ENCODE peak calls at places on chromosomes 12 and 14, in four cellular contexts. C, Z, H and R are unnamed samples.
A peak's percentile ranks its signal among the peaks of the same experiment; 100 is the strongest.

GRCh38 chr14:58699656-58700055 is 61.9 kb downstream of the DACT1 start:
- DNase-seq in H (no peak), C (no peak), Z (no peak), R (no peak)

GRCh38 chr14:99138999-99139865 is 132.8 kb downstream of the BCL11B start:
- DNase-seq in Z (no peak), C (no peak), H (no peak), R (no peak)

GRCh38 chr12:27525373-27525772 is 1.4 kb downstream of the PPFIBP1 start:
- DNase-seq in H (no peak), C (peak; percentile 42), Z (no peak), R (peak; percentile 88)

GRCh38 chr12:76183459-76184186 is 99.1 kb upstream of the NAP1L1 start:
- DNase-seq in H (peak; percentile 44), Z (peak; percentile 10), C (peak; percentile 80), R (peak; percentile 98)

GRCh38 chr12:45208604-45209487 is 7.0 kb upstream of the ANO6 start:
- DNase-seq in C (peak; percentile 61), Z (peak; percentile 48), H (no peak), R (no peak)

GRCh38 chr12:11771356-11771755 is 121.9 kb downstream of the ETV6 start:
- DNase-seq in Z (no peak), C (peak; percentile 52), H (no peak), R (no peak)

GRCh38 chr14:55446833-55447232 is 6.4 kb upstream of the TBPL2 start:
- DNase-seq in C (peak; percentile 31), Z (no peak), H (no peak), R (peak; percentile 55)

GRCh38 chr12:16611146-16611545 is 5.2 kb upstream of the LMO3 start:
- DNase-seq in Z (no peak), H (no peak), C (no peak), R (no peak)

GRCh38 chr14:90644882-90645281 is 171.3 kb downstream of the TTC7B start:
- DNase-seq in Z (peak; percentile 39), H (no peak), C (no peak), R (no peak)

GRCh38 chr12:54870617-54871016 is 16.3 kb downstream of the MUCL1 start:
- DNase-seq in Z (no peak), H (no peak), C (peak; percentile 13), R (no peak)

GRCh38 chr14:69610020-69610858 is 1.2 kb upstream of the SUSD6 start:
- DNase-seq in Z (no peak), H (no peak), C (no peak), R (no peak)

GRCh38 chr12:116604883-116605641 is 45.9 kb downstream of the MAP1LC3B2 start:
- DNase-seq in H (no peak), Z (no peak), C (no peak), R (no peak)

GRCh38 chr14:59631237-59631636 is 54.6 kb upstream of the CCDC175 start:
- DNase-seq in Z (peak; percentile 9), H (peak; percentile 31), C (peak; percentile 12), R (no peak)

GRCh38 chr14:52911904-52912303 is 38.9 kb downstream of the FERMT2 start:
- DNase-seq in C (no peak), Z (no peak), H (no peak), R (no peak)

GRCh38 chr12:53743277-53744129 is 8.3 kb downstream of the CISTR start:
- DNase-seq in C (peak; percentile 60), H (peak; percentile 82), Z (peak; percentile 56), R (peak; percentile 61)

GRCh38 chr14:54094765-54095164 is 138.1 kb upstream of the BMP4 start:
- DNase-seq in H (no peak), C (no peak), Z (no peak), R (no peak)

GRCh38 chr14:22848391-22849164 is 12.2 kb downstream of the MMP14 start:
- DNase-seq in C (no peak), Z (no peak), H (no peak), R (peak; percentile 88)

GRCh38 chr14:105855893-105856675 is 329.7 kb downstream of the TMEM121 start:
- DNase-seq in H (no peak), Z (no peak), C (no peak), R (no peak)

GRCh38 chr14:55911794-55912193 is 206.4 kb upstream of the PELI2 start:
- DNase-seq in C (no peak), Z (no peak), H (no peak), R (no peak)

GRCh38 chr14:58977366-58977765 is 211.1 kb upstream of the DAAM1 start:
- DNase-seq in H (no peak), Z (no peak), C (no peak), R (no peak)

GRCh38 chr14:69356903-69357543 is 41.1 kb downstream of the ERH start:
- DNase-seq in H (no peak), C (no peak), Z (peak; percentile 18), R (no peak)

GRCh38 chr12:49936895-49937294 is 13.6 kb upstream of the AQP2 start:
- DNase-seq in C (no peak), Z (no peak), H (no peak), R (no peak)

GRCh38 chr12:132451172-132451835 is 38.6 kb upstream of the FBRSL1 start:
- DNase-seq in H (no peak), C (no peak), Z (no peak), R (no peak)

GRCh38 chr14:69288956-69289705 is 29.2 kb downstream of the GALNT16 start:
- DNase-seq in H (no peak), C (no peak), Z (no peak), R (no peak)

GRCh38 chr12:14260011-14260993 is 105.2 kb upstream of the ATF7IP start:
- DNase-seq in H (peak; percentile 59), Z (peak; percentile 56), C (peak; percentile 43), R (peak; percentile 83)

GRCh38 chr14:51182166-51182565 is 57.9 kb upstream of the TMX1 start:
- DNase-seq in C (peak; percentile 4), H (no peak), Z (no peak), R (peak; percentile 57)

GRCh38 chr14:56125772-56126411 is 7.7 kb downstream of the PELI2 start:
- DNase-seq in H (no peak), Z (no peak), C (no peak), R (no peak)

GRCh38 chr14:89533761-89534160 is 116.7 kb upstream of the FOXN3 start:
- DNase-seq in C (no peak), Z (no peak), H (no peak), R (no peak)

GRCh38 chr12:95181103-95181502 is 36.2 kb downstream of the FGD6 start:
- DNase-seq in H (peak; percentile 65), Z (no peak), C (no peak), R (no peak)

DNA sequence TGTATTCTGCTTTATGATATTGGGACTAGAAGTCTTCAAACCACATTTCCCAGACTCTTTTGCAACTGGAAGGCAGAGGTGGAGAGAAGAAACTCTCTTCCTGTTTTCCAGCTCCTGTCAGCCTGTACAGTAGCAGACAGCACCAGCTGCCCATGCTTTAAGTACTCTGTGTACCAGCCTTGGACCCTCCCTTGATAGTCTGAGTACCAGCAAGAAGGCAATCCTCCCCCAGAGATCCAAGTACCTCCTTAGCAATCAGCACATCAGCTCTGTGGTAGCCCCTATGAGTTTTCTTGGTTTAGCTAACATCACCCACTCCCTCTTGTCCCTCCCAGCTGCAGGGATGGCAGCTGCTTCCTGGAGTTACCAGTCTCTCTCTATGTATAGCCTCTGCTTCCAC is 56.3 kb downstream of the STXBP6 start:
- DNase-seq in H (no peak), Z (no peak), C (no peak), R (no peak)
- TF ChIP-seq MYC in H (no peak), Z (no peak), C (no peak), R (no peak)

GRCh38 chr14:104545151-104545931 is 34.2 kb upstream of the C14orf180 start:
- DNase-seq in H (no peak), C (no peak), Z (no peak), R (no peak)
- TF ChIP-seq MYC in H (no peak), C (no peak), Z (no peak), R (no peak)

DNA sequence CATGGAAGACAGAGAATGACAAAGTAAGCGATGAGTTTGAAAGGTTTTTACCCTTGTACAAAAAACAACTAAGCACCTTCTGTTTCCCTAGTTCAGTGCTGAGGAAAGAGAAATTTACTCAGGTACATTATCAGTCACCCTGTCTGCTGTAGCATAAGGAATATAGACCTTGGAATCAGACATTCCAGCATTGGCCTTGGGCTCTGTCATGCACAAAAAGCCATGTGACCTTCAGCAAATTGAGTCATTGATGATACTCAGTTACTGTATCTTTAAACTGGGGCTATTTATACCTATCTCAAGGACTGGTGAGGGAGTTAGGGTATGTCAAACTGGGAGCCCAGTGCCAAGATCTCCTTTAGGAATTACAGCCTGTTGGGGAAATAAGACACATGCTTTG is 19.3 kb upstream of the TCL1A start:
- DNase-seq in H (no peak), C (no peak), Z (no peak), R (no peak)
- TF ChIP-seq MYC in H (no peak), C (no peak), Z (no peak), R (no peak)

GRCh38 chr14:104110491-104111209 is 25.1 kb downstream of the ASPG start:
- DNase-seq in C (no peak), H (no peak), Z (no peak), R (no peak)

GRCh38 chr14:104108570-104109060 is 23.1 kb downstream of the ASPG start:
- DNase-seq in C (no peak), Z (no peak), H (no peak), R (no peak)

GRCh38 chr14:104107611-104108569 is 22.4 kb downstream of the ASPG start:
- DNase-seq in Z (no peak), C (no peak), H (peak; percentile 24), R (no peak)

GRCh38 chr14:104109731-104110361 is 24.3 kb downstream of the ASPG start:
- DNase-seq in C (no peak), H (no peak), Z (no peak), R (no peak)

DNA sequence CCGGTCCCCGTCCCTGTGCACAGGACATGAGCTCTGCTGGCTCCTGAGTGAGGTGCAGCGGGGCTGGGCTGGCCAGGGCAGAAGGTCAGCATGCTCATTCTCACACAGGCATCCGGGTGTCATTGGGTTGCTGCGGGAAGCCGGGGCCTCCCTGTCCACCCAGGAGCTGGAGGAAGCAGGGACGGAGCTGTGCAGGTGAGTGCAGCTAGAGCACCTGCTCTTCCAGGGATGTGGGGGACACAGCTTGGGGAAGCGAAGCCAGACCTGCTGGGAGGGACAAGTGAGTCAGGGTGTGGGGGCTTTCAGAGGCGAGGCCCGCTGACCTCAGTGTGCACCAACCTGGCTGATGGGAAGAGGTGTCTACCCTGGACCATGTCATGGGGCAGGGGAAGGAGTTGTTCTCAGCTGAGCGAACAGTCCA is 23.6 kb downstream of the ASPG start:
- DNase-seq in C (no peak), Z (no peak), H (no peak), R (no peak)
- TF ChIP-seq MYC in C (no peak), Z (no peak), H (no peak), R (no peak)